ENCODE peak calls at places on chromosomes 13 and 19, in eight cellular contexts. K, D, I, F, J, A, U and W are unnamed samples.

GRCh38 chr13:48585456-48585840 is 52.6 kb upstream of the RCBTB2 start:
- DNase-seq in D (no peak), U (no peak), K (peak), I (no peak), J (no peak), F (no peak), A (peak), W (no peak)

GRCh38 chr13:111622051-111622531 is 301.6 kb downstream of the TEX29 start:
- DNase-seq in A (no peak), J (no peak), D (no peak), F (no peak), I (no peak), K (no peak), U (no peak), W (no peak)

GRCh38 chr13:32986552-32986951 is 29.7 kb upstream of the KL start:
- DNase-seq in F (no peak), A (no peak), J (no peak), U (no peak), I (no peak), D (no peak), K (no peak), W (no peak)

GRCh38 chr19:56170261-56170660 is 5.5 kb upstream of the GALP start:
- DNase-seq in J (no peak), I (no peak), D (no peak), F (no peak), U (no peak), K (peak), A (no peak), W (no peak)

GRCh38 chr19:13103585-13103923 is 896 bp upstream of the LYL1 start:
- DNase-seq in A (no peak), K (no peak), I (no peak), D (no peak), J (no peak), U (no peak), F (no peak), W (no peak)

GRCh38 chr19:29623726-29624488 is 17.8 kb downstream of the POP4 start:
- DNase-seq in F (peak), K (no peak), A (no peak), J (no peak), D (peak), I (peak), U (no peak), W (no peak)

GRCh38 chr13:21014666-21015170 is 46.7 kb downstream of the LATS2 start:
- DNase-seq in A (no peak), J (peak), K (peak), U (no peak), I (no peak), F (no peak), D (no peak), W (no peak)

GRCh38 chr19:41955521-41955920 is 3.6 kb downstream of the RABAC1 start:
- DNase-seq in U (no peak), I (no peak), K (no peak), A (no peak), F (no peak), D (no peak), J (no peak), W (no peak)

GRCh38 chr19:15443838-15444237 is 5.9 kb downstream of the WIZ start:
- DNase-seq in F (no peak), K (no peak), A (no peak), J (peak), U (no peak), I (no peak), D (no peak), W (no peak)

GRCh38 chr13:107025991-107026390 is 458.1 kb upstream of the ARGLU1 start:
- DNase-seq in A (peak), U (no peak), F (no peak), I (no peak), K (peak), D (no peak), J (peak), W (no peak)

GRCh38 chr19:34432797-34433196 is 4.6 kb downstream of the UBA2 start:
- DNase-seq in K (peak), A (no peak), U (no peak), D (no peak), F (no peak), I (no peak), J (peak), W (no peak)

GRCh38 chr13:44739539-44739938 is 163.4 kb upstream of the TSC22D1 start:
- DNase-seq in U (no peak), J (no peak), I (no peak), K (peak), D (no peak), F (no peak), A (no peak), W (no peak)

GRCh38 chr13:70189981-70190380 is 81.7 kb upstream of the KLHL1 start:
- DNase-seq in A (no peak), D (no peak), J (no peak), U (no peak), I (no peak), K (no peak), F (no peak), W (no peak)

GRCh38 chr19:41811981-41812380 is 15.6 kb downstream of the CEACAM3 start:
- DNase-seq in D (no peak), K (no peak), A (no peak), U (no peak), F (no peak), J (no peak), I (no peak), W (no peak)

GRCh38 chr19:4499318-4499717 is 19.0 kb downstream of the PLIN4 start:
- DNase-seq in J (no peak), U (no peak), D (no peak), F (no peak), K (no peak), I (no peak), A (no peak), W (no peak)

GRCh38 chr13:97978661-97979450 is 25.4 kb downstream of the IPO5 start:
- DNase-seq in A (no peak), J (no peak), K (peak), D (no peak), I (no peak), U (no peak), F (no peak), W (no peak)

GRCh38 chr19:10214784-10215183 is 16.3 kb downstream of the S1PR2 start:
- DNase-seq in J (no peak), K (peak), D (no peak), U (no peak), I (no peak), A (no peak), F (no peak), W (no peak)

GRCh38 chr13:48813518-48813917 is 159.8 kb downstream of the CYSLTR2 start:
- DNase-seq in K (no peak), I (no peak), U (no peak), A (no peak), J (no peak), D (no peak), F (no peak), W (no peak)

GRCh38 chr19:45569619-45570421 is 14.8 kb downstream of the OPA3 start:
- DNase-seq in J (peak), I (no peak), F (peak), K (peak), A (no peak), U (peak), D (peak), W (peak)

GRCh38 chr19:35534803-35535480 is 1.7 kb downstream of the GAPDHS start:
- DNase-seq in I (no peak), A (no peak), U (no peak), F (no peak), D (no peak), K (no peak), J (no peak), W (no peak)

GRCh38 chr13:67353031-67353430 is 122.9 kb upstream of the PCDH9 start:
- DNase-seq in A (no peak), J (no peak), K (no peak), F (no peak), D (no peak), U (no peak), I (no peak), W (no peak)

GRCh38 chr13:32385369-32385768 is 42.6 kb downstream of the N4BP2L1 start:
- DNase-seq in J (no peak), K (no peak), A (no peak), F (no peak), U (no peak), D (no peak), I (no peak), W (no peak)

GRCh38 chr13:19179916-19180315 is 1.7 kb downstream of the TUBA3C start:
- DNase-seq in F (no peak), J (no peak), U (no peak), D (no peak), K (no peak), A (no peak), I (no peak), W (no peak)

GRCh38 chr19:57269515-57270250 is 10.6 kb upstream of the ZNF460 start:
- DNase-seq in U (no peak), J (no peak), D (no peak), A (no peak), I (no peak), K (peak), F (no peak), W (no peak)

GRCh38 chr19:52935434-52935833 is 12.2 kb upstream of the ZNF888 start:
- DNase-seq in I (no peak), J (no peak), D (no peak), U (no peak), F (no peak), K (peak), A (no peak), W (no peak)

GRCh38 chr13:108595416-108596257 is 33.8 kb upstream of the MYO16 start:
- DNase-seq in I (no peak), J (no peak), A (no peak), U (no peak), K (peak), F (no peak), D (no peak), W (no peak)

GRCh38 chr13:101157261-101157660 is 259.0 kb downstream of the NALCN start:
- DNase-seq in K (no peak), I (no peak), D (no peak), A (no peak), U (no peak), J (no peak), F (no peak), W (no peak)

GRCh38 chr13:32587014-32587773 is 942 bp downstream of the PDS5B start:
- DNase-seq in J (peak), F (peak), K (peak), A (peak), U (peak), D (peak), I (peak), W (peak)

GRCh38 chr13:100828226-100828625 is 153.6 kb upstream of the TMTC4 start:
- DNase-seq in F (no peak), U (no peak), I (no peak), J (no peak), D (no peak), K (no peak), A (no peak), W (no peak)

GRCh38 chr13:110989331-110989730 is 74.5 kb upstream of the ANKRD10 start:
- DNase-seq in A (no peak), K (peak), J (no peak), I (no peak), U (no peak), D (no peak), F (no peak), W (no peak)